ENCODE peak calls at places on chromosomes 1 and 21, in seven cellular contexts. One of them, this sample, is unnamed.

GRCh38 chr1:235023197-235024044 is 105.2 kb downstream of the TOMM20 start:
- DNase-seq in breast epithelium: no peak
- DNase-seq in adrenal gland: peak
- DNase-seq in thyroid gland: no peak
- DNase-seq in pancreas: no peak
- DNase-seq in SJSA1: no peak
- DNase-seq in tibial nerve: no peak
- DNase-seq in this sample: no peak

GRCh38 chr1:240337795-240338194 is 246.1 kb downstream of the FMN2 start:
- DNase-seq in breast epithelium: no peak
- DNase-seq in adrenal gland: no peak
- DNase-seq in thyroid gland: peak
- DNase-seq in pancreas: no peak
- DNase-seq in SJSA1: no peak
- DNase-seq in tibial nerve: no peak
- DNase-seq in this sample: no peak

GRCh38 chr1:248243204-248243603 is 12.0 kb downstream of the OR2M4 start:
- DNase-seq in breast epithelium: no peak
- DNase-seq in adrenal gland: peak
- DNase-seq in thyroid gland: peak
- DNase-seq in pancreas: peak
- DNase-seq in SJSA1: no peak
- DNase-seq in tibial nerve: no peak
- DNase-seq in this sample: no peak

GRCh38 chr1:183956559-183957188 is 80.9 kb downstream of the COLGALT2 start:
- DNase-seq in breast epithelium: no peak
- DNase-seq in adrenal gland: no peak
- DNase-seq in thyroid gland: no peak
- DNase-seq in pancreas: no peak
- DNase-seq in SJSA1: no peak
- DNase-seq in tibial nerve: no peak
- DNase-seq in this sample: peak

GRCh38 chr1:94723899-94724298 is 96.3 kb upstream of the SLC44A3 start:
- DNase-seq in breast epithelium: no peak
- DNase-seq in adrenal gland: no peak
- DNase-seq in thyroid gland: no peak
- DNase-seq in pancreas: no peak
- DNase-seq in SJSA1: no peak
- DNase-seq in tibial nerve: no peak
- DNase-seq in this sample: no peak

GRCh38 chr1:206761369-206761768 is 9.2 kb upstream of the IL19 start:
- DNase-seq in breast epithelium: no peak
- DNase-seq in adrenal gland: no peak
- DNase-seq in thyroid gland: no peak
- DNase-seq in pancreas: no peak
- DNase-seq in SJSA1: no peak
- DNase-seq in tibial nerve: no peak
- DNase-seq in this sample: no peak

GRCh38 chr1:75797606-75798216 is 1.0 kb downstream of the MSH4 start:
- DNase-seq in breast epithelium: no peak
- DNase-seq in adrenal gland: no peak
- DNase-seq in thyroid gland: no peak
- DNase-seq in pancreas: no peak
- DNase-seq in SJSA1: no peak
- DNase-seq in tibial nerve: no peak
- DNase-seq in this sample: no peak

GRCh38 chr1:92329356-92330129 is 30.7 kb downstream of the RPAP2 start:
- DNase-seq in breast epithelium: no peak
- DNase-seq in adrenal gland: no peak
- DNase-seq in thyroid gland: no peak
- DNase-seq in pancreas: no peak
- DNase-seq in SJSA1: no peak
- DNase-seq in tibial nerve: no peak
- DNase-seq in this sample: no peak

GRCh38 chr1:219660666-219661463 is 48.0 kb upstream of the ZC3H11B start:
- DNase-seq in breast epithelium: peak
- DNase-seq in adrenal gland: peak
- DNase-seq in thyroid gland: peak
- DNase-seq in pancreas: peak
- DNase-seq in SJSA1: no peak
- DNase-seq in tibial nerve: peak
- DNase-seq in this sample: no peak
- H3K4me3 ChIP-seq in breast epithelium: no peak
- H3K4me3 ChIP-seq in adrenal gland: no peak
- H3K4me3 ChIP-seq in thyroid gland: no peak
- H3K4me3 ChIP-seq in pancreas: no peak
- H3K4me3 ChIP-seq in SJSA1: no peak
- H3K4me3 ChIP-seq in tibial nerve: no peak
- H3K4me3 ChIP-seq in this sample: no peak

GRCh38 chr1:11858968-11859871 is 475 bp upstream of the NPPB start:
- DNase-seq in breast epithelium: no peak
- DNase-seq in adrenal gland: peak
- DNase-seq in thyroid gland: peak
- DNase-seq in pancreas: peak
- DNase-seq in SJSA1: peak
- DNase-seq in tibial nerve: no peak
- DNase-seq in this sample: peak
- H3K4me3 ChIP-seq in breast epithelium: no peak
- H3K4me3 ChIP-seq in adrenal gland: no peak
- H3K4me3 ChIP-seq in thyroid gland: no peak
- H3K4me3 ChIP-seq in pancreas: no peak
- H3K4me3 ChIP-seq in SJSA1: peak
- H3K4me3 ChIP-seq in tibial nerve: no peak
- H3K4me3 ChIP-seq in this sample: no peak

DNA sequence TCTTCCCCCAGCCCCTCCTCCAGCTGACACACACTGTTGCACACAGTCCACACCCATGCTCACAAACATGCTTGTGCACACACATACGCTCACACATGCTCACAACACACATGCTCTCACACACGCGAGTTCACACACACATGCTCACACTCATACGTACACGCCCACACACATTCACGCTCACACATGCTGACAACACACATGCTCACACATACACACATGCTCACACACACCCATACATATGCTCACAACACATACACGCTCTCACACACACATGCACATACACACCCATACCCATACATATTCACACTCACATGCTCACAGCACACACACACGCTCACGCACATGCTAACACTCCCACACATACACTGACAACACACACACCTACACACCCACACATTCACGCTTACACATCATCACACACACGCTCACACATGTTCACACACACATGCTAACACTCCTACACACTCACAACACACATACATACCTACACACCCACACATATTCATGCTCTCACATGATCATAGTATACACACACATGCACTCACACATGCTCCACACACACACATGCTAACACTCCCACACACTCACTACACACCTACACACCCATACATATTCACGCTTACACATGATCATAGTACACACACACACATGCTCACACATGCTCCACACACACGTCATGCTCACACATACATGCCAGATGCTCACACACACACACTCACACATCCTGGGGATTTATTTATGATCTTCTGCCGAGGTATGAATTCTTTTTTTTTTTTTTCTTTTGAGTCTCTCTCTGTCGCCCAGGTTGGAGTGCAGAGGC is 10.7 kb downstream of the DRAXIN start:
- DNase-seq in breast epithelium: no peak
- DNase-seq in adrenal gland: no peak
- DNase-seq in thyroid gland: no peak
- DNase-seq in pancreas: no peak
- DNase-seq in SJSA1: no peak
- DNase-seq in tibial nerve: no peak
- DNase-seq in this sample: no peak
- H3K4me3 ChIP-seq in breast epithelium: peak
- H3K4me3 ChIP-seq in adrenal gland: no peak
- H3K4me3 ChIP-seq in thyroid gland: no peak
- H3K4me3 ChIP-seq in pancreas: no peak
- H3K4me3 ChIP-seq in SJSA1: no peak
- H3K4me3 ChIP-seq in tibial nerve: no peak
- H3K4me3 ChIP-seq in this sample: no peak

DNA sequence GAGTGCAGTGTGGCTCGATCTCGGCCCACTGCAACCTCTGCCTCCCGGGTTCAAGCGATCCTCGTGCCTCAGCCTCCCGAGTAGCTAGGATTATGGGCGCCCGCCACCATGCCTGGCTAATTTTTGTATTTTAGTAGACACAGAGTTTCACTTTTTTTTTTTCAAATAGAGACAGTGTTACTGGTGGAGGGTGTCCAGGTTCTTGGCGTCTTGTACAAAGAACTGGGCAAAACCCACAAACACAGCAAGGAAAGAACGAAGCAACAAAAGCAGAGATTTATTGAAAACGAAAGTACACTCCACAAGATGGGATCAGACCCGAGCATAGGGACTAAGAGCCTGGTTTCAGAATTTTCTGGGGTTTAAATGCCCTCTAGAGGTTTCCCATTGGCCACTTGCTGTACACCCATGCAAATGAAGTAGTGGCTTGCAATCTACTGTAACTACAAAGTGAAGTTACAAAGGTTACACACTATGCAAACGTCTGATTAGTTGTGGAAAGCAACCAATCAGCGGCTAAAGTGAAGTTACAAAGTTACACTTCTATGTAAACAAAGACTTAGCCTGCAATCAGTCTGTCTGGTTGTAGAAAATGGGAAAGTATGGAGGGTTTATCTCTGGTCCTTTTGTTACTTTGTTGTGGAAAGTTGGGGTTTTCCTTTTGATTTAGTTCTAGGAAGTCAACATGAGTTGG is 199.1 kb downstream of the DYRK1A start:
- DNase-seq in breast epithelium: no peak
- DNase-seq in adrenal gland: no peak
- DNase-seq in thyroid gland: no peak
- DNase-seq in pancreas: no peak
- DNase-seq in SJSA1: peak
- DNase-seq in tibial nerve: no peak
- DNase-seq in this sample: no peak
- H3K4me3 ChIP-seq in breast epithelium: no peak
- H3K4me3 ChIP-seq in adrenal gland: no peak
- H3K4me3 ChIP-seq in thyroid gland: no peak
- H3K4me3 ChIP-seq in pancreas: no peak
- H3K4me3 ChIP-seq in SJSA1: peak
- H3K4me3 ChIP-seq in tibial nerve: no peak
- H3K4me3 ChIP-seq in this sample: no peak

GRCh38 chr1:30041741-30042437 is 681.5 kb downstream of the MATN1 start:
- DNase-seq in breast epithelium: no peak
- DNase-seq in adrenal gland: no peak
- DNase-seq in thyroid gland: no peak
- DNase-seq in pancreas: no peak
- DNase-seq in SJSA1: peak
- DNase-seq in tibial nerve: no peak
- DNase-seq in this sample: no peak

GRCh38 chr1:30038134-30039025 is 685.0 kb downstream of the MATN1 start:
- DNase-seq in breast epithelium: no peak
- DNase-seq in adrenal gland: no peak
- DNase-seq in thyroid gland: no peak
- DNase-seq in pancreas: no peak
- DNase-seq in SJSA1: peak
- DNase-seq in tibial nerve: no peak
- DNase-seq in this sample: no peak

GRCh38 chr1:30037251-30038118 is 685.9 kb downstream of the MATN1 start:
- DNase-seq in breast epithelium: no peak
- DNase-seq in adrenal gland: no peak
- DNase-seq in thyroid gland: no peak
- DNase-seq in pancreas: no peak
- DNase-seq in SJSA1: peak
- DNase-seq in tibial nerve: no peak
- DNase-seq in this sample: no peak

GRCh38 chr1:30040081-30041019 is 683.0 kb downstream of the MATN1 start:
- DNase-seq in breast epithelium: no peak
- DNase-seq in adrenal gland: no peak
- DNase-seq in thyroid gland: no peak
- DNase-seq in pancreas: no peak
- DNase-seq in SJSA1: peak
- DNase-seq in tibial nerve: no peak
- DNase-seq in this sample: no peak

DNA sequence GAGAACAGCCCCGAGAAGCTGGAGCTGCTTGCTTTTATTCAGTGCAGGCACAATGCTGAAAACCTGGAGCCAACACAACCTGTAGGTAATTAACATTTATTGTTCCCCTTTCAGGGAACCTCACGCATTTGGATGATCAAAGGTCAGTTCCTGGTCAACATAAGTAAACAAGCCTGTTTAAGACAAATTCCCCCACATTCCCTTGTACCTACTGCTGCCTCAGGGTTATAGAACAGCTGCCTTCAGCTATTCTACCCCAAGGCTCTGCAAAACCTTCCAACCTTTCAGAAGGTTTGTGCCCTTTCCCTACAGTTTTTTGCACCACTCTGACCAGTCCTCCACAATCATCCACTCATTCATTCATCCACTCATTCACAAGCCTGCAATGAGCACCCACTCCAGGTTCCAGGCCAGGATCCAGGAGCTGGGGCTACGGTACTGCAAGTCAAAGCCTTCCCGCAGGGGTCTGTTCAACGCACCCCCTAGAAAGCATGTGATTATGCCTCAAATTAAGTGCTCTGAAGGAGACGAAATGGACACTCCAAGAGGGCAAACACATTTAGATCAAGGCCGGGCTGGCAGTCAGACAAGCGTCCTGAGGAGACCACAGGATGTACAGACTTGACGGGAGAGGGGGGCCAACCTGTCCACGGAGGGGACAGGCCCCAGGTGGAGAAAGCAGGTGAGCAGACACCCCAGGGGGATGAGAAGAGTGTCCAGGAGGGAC is 683.9 kb downstream of the MATN1 start:
- DNase-seq in breast epithelium: no peak
- DNase-seq in adrenal gland: no peak
- DNase-seq in thyroid gland: no peak
- DNase-seq in pancreas: no peak
- DNase-seq in SJSA1: peak
- DNase-seq in tibial nerve: no peak
- DNase-seq in this sample: no peak
- H3K4me3 ChIP-seq in breast epithelium: no peak
- H3K4me3 ChIP-seq in adrenal gland: no peak
- H3K4me3 ChIP-seq in thyroid gland: no peak
- H3K4me3 ChIP-seq in pancreas: no peak
- H3K4me3 ChIP-seq in SJSA1: no peak
- H3K4me3 ChIP-seq in tibial nerve: no peak
- H3K4me3 ChIP-seq in this sample: no peak